ENCODE peak calls at places on chromosomes 6 and 20, in seven cellular contexts. One of them, this sample, is unnamed.
A peak's percentile ranks its signal among the peaks of the same experiment; 100 is the strongest.

GRCh38 chr6:160129886-160130615 is 8.4 kb downstream of the SLC22A1 start:
- DNase-seq in mucosa of descending colon: no peak
- DNase-seq in OCI-LY7: no peak
- DNase-seq in H7: no peak
- DNase-seq in colonic mucosa: no peak
- DNase-seq in naive thymus-derived CD4-positive, alpha-beta T cell: no peak
- DNase-seq in GM23248: no peak
- DNase-seq in this sample: no peak

GRCh38 chr20:3222635-3223600 is 13.6 kb downstream of the ITPA start:
- DNase-seq in mucosa of descending colon: no peak
- DNase-seq in OCI-LY7: peak; percentile 57
- DNase-seq in H7: peak; percentile 20
- DNase-seq in colonic mucosa: no peak
- DNase-seq in naive thymus-derived CD4-positive, alpha-beta T cell: peak; percentile 70
- DNase-seq in GM23248: no peak
- DNase-seq in this sample: no peak

GRCh38 chr6:78231002-78231401 is 578.2 kb downstream of the MEI4 start:
- DNase-seq in mucosa of descending colon: no peak
- DNase-seq in OCI-LY7: no peak
- DNase-seq in H7: no peak
- DNase-seq in colonic mucosa: no peak
- DNase-seq in naive thymus-derived CD4-positive, alpha-beta T cell: no peak
- DNase-seq in GM23248: no peak
- DNase-seq in this sample: no peak

GRCh38 chr6:111872521-111873177 is 603 bp downstream of the FYN start:
- DNase-seq in mucosa of descending colon: peak; percentile 64
- DNase-seq in OCI-LY7: peak; percentile 52
- DNase-seq in H7: peak; percentile 83
- DNase-seq in colonic mucosa: peak; percentile 42
- DNase-seq in naive thymus-derived CD4-positive, alpha-beta T cell: peak; percentile 54
- DNase-seq in GM23248: peak; percentile 67
- DNase-seq in this sample: no peak

GRCh38 chr20:51487076-51487475 is 55.4 kb downstream of the NFATC2 start:
- DNase-seq in mucosa of descending colon: no peak
- DNase-seq in OCI-LY7: no peak
- DNase-seq in H7: no peak
- DNase-seq in colonic mucosa: no peak
- DNase-seq in naive thymus-derived CD4-positive, alpha-beta T cell: no peak
- DNase-seq in GM23248: no peak
- DNase-seq in this sample: no peak

GRCh38 chr6:107115695-107116327 is 496 bp upstream of the BEND3 start:
- DNase-seq in mucosa of descending colon: peak; percentile 73
- DNase-seq in OCI-LY7: no peak
- DNase-seq in H7: peak; percentile 92
- DNase-seq in colonic mucosa: peak; percentile 71
- DNase-seq in naive thymus-derived CD4-positive, alpha-beta T cell: peak; percentile 28
- DNase-seq in GM23248: peak; percentile 67
- DNase-seq in this sample: no peak

GRCh38 chr6:5726976-5727718 is 279.6 kb downstream of the NRN1 start:
- DNase-seq in mucosa of descending colon: no peak
- DNase-seq in OCI-LY7: peak; percentile 52
- DNase-seq in H7: no peak
- DNase-seq in colonic mucosa: no peak
- DNase-seq in naive thymus-derived CD4-positive, alpha-beta T cell: no peak
- DNase-seq in GM23248: no peak
- DNase-seq in this sample: no peak

GRCh38 chr6:109449789-109450673 is 5.5 kb downstream of the MICAL1 start:
- DNase-seq in mucosa of descending colon: peak; percentile 76
- DNase-seq in OCI-LY7: peak; percentile 32
- DNase-seq in H7: peak; percentile 40
- DNase-seq in colonic mucosa: no peak
- DNase-seq in naive thymus-derived CD4-positive, alpha-beta T cell: peak; percentile 53
- DNase-seq in GM23248: no peak
- DNase-seq in this sample: no peak

GRCh38 chr6:111724505-111724904 is 118.8 kb upstream of the TRAF3IP2 start:
- DNase-seq in mucosa of descending colon: no peak
- DNase-seq in OCI-LY7: peak; percentile 88
- DNase-seq in H7: no peak
- DNase-seq in colonic mucosa: no peak
- DNase-seq in naive thymus-derived CD4-positive, alpha-beta T cell: peak; percentile 62
- DNase-seq in GM23248: no peak
- DNase-seq in this sample: no peak

GRCh38 chr6:169339731-169340314 is 86.2 kb upstream of the THBS2 start:
- DNase-seq in mucosa of descending colon: no peak
- DNase-seq in OCI-LY7: no peak
- DNase-seq in H7: no peak
- DNase-seq in colonic mucosa: no peak
- DNase-seq in naive thymus-derived CD4-positive, alpha-beta T cell: no peak
- DNase-seq in GM23248: no peak
- DNase-seq in this sample: no peak

GRCh38 chr6:145071836-145072235 is 663.5 kb downstream of the EPM2A start:
- DNase-seq in mucosa of descending colon: no peak
- DNase-seq in OCI-LY7: no peak
- DNase-seq in H7: no peak
- DNase-seq in colonic mucosa: no peak
- DNase-seq in naive thymus-derived CD4-positive, alpha-beta T cell: no peak
- DNase-seq in GM23248: peak; percentile 88
- DNase-seq in this sample: peak; percentile 73

GRCh38 chr20:38805958-38806854 is 709 bp downstream of the PPP1R16B start:
- DNase-seq in mucosa of descending colon: peak; percentile 63
- DNase-seq in OCI-LY7: peak; percentile 71
- DNase-seq in H7: peak; percentile 76
- DNase-seq in colonic mucosa: no peak
- DNase-seq in naive thymus-derived CD4-positive, alpha-beta T cell: peak; percentile 49
- DNase-seq in GM23248: peak; percentile 21
- DNase-seq in this sample: no peak

GRCh38 chr6:21610376-21610775 is 16.8 kb downstream of the SOX4 start:
- DNase-seq in mucosa of descending colon: no peak
- DNase-seq in OCI-LY7: peak; percentile 68
- DNase-seq in H7: no peak
- DNase-seq in colonic mucosa: no peak
- DNase-seq in naive thymus-derived CD4-positive, alpha-beta T cell: no peak
- DNase-seq in GM23248: no peak
- DNase-seq in this sample: no peak

GRCh38 chr6:145548941-145549652 is 186.2 kb downstream of the EPM2A start:
- DNase-seq in mucosa of descending colon: no peak
- DNase-seq in OCI-LY7: no peak
- DNase-seq in H7: no peak
- DNase-seq in colonic mucosa: no peak
- DNase-seq in naive thymus-derived CD4-positive, alpha-beta T cell: no peak
- DNase-seq in GM23248: no peak
- DNase-seq in this sample: no peak

GRCh38 chr6:16472349-16473069 is 234.1 kb downstream of the GMPR start:
- DNase-seq in mucosa of descending colon: no peak
- DNase-seq in OCI-LY7: no peak
- DNase-seq in H7: no peak
- DNase-seq in colonic mucosa: no peak
- DNase-seq in naive thymus-derived CD4-positive, alpha-beta T cell: no peak
- DNase-seq in GM23248: peak; percentile 47
- DNase-seq in this sample: no peak

GRCh38 chr6:158765509-158766068 is 53.6 kb downstream of the EZR start:
- DNase-seq in mucosa of descending colon: no peak
- DNase-seq in OCI-LY7: no peak
- DNase-seq in H7: peak; percentile 31
- DNase-seq in colonic mucosa: no peak
- DNase-seq in naive thymus-derived CD4-positive, alpha-beta T cell: no peak
- DNase-seq in GM23248: no peak
- DNase-seq in this sample: no peak

GRCh38 chr6:17352302-17352701 is 41.1 kb upstream of the CAP2 start:
- DNase-seq in mucosa of descending colon: no peak
- DNase-seq in OCI-LY7: no peak
- DNase-seq in H7: no peak
- DNase-seq in colonic mucosa: no peak
- DNase-seq in naive thymus-derived CD4-positive, alpha-beta T cell: no peak
- DNase-seq in GM23248: peak; percentile 21
- DNase-seq in this sample: no peak

DNA sequence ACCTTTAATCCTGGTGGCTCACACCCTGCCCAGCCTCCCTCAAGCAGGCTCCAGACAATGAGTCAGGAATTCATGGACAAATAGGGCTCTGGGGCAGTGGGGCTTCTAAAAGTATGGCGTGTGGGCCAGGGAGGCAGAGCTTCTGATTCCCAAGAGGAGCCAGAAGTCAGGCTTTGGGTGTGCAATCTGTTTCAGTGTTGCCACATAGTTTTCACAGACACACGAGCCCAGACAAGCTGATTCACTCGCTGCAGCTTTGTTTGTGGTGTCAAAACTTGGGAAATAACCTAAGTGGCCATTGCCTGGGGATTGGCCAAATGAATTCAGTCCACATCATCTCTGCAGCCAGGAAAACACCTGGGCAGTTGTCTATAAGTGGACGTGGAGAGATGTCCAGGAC is 9.2 kb downstream of the PEDS1 start:
- DNase-seq in mucosa of descending colon: no peak
- DNase-seq in OCI-LY7: no peak
- DNase-seq in H7: no peak
- DNase-seq in colonic mucosa: no peak
- DNase-seq in naive thymus-derived CD4-positive, alpha-beta T cell: no peak
- DNase-seq in GM23248: peak; percentile 99
- DNase-seq in this sample: peak; percentile 92
- H3K36me3 ChIP-seq in mucosa of descending colon: peaks cover 7% of the 10 kb centered on the region
- H3K36me3 ChIP-seq in OCI-LY7: peaks cover 25% of the 10 kb centered on the region
- H3K36me3 ChIP-seq in H7: peaks cover 20% of the 10 kb centered on the region
- H3K36me3 ChIP-seq in colonic mucosa: no peaks in the 10 kb centered on the region
- H3K36me3 ChIP-seq in naive thymus-derived CD4-positive, alpha-beta T cell: peaks cover 3% of the 10 kb centered on the region
- H3K36me3 ChIP-seq in GM23248: peaks cover 8% of the 10 kb centered on the region
- H3K36me3 ChIP-seq in this sample: peaks cover 30% of the 10 kb centered on the region

DNA sequence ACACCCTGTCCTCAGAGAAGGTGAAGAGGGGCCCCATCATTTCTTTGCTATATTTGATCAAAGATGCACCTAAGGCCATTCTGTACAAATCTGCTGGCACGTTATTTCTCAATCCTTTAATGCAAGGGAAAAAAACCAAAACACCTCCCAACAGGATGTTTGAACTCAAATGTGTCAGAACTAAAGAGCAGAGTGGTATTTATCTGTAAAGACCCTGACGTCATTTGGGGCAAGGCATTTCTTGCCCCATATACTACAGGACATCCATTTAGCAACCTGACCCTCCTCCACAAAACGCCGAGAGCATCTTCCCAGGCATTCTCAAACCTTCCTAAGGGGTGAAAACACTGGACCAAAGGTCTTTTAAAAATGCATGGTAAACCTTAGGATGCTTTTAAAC is 50.8 kb downstream of the ZMYND8 start:
- DNase-seq in mucosa of descending colon: no peak
- DNase-seq in OCI-LY7: no peak
- DNase-seq in H7: no peak
- DNase-seq in colonic mucosa: no peak
- DNase-seq in naive thymus-derived CD4-positive, alpha-beta T cell: no peak
- DNase-seq in GM23248: no peak
- DNase-seq in this sample: no peak
- H3K36me3 ChIP-seq in mucosa of descending colon: no peaks in the 10 kb centered on the region
- H3K36me3 ChIP-seq in OCI-LY7: peaks cover 98% of the 10 kb centered on the region
- H3K36me3 ChIP-seq in H7: peaks cover 7% of the 10 kb centered on the region
- H3K36me3 ChIP-seq in colonic mucosa: peaks cover 4% of the 10 kb centered on the region
- H3K36me3 ChIP-seq in naive thymus-derived CD4-positive, alpha-beta T cell: peaks cover 5% of the 10 kb centered on the region
- H3K36me3 ChIP-seq in GM23248: peaks cover 30% of the 10 kb centered on the region
- H3K36me3 ChIP-seq in this sample: peaks cover 4% of the 10 kb centered on the region

GRCh38 chr20:62147125-62147524 is 3.6 kb downstream of the SS18L1 start:
- DNase-seq in mucosa of descending colon: no peak
- DNase-seq in OCI-LY7: no peak
- DNase-seq in H7: no peak
- DNase-seq in colonic mucosa: no peak
- DNase-seq in naive thymus-derived CD4-positive, alpha-beta T cell: no peak
- DNase-seq in GM23248: no peak
- DNase-seq in this sample: no peak

GRCh38 chr20:62149532-62150235 is 6.1 kb downstream of the SS18L1 start:
- DNase-seq in mucosa of descending colon: no peak
- DNase-seq in OCI-LY7: no peak
- DNase-seq in H7: peak; percentile 76
- DNase-seq in colonic mucosa: no peak
- DNase-seq in naive thymus-derived CD4-positive, alpha-beta T cell: no peak
- DNase-seq in GM23248: no peak
- DNase-seq in this sample: no peak

GRCh38 chr20:62150236-62150575 is 6.6 kb downstream of the SS18L1 start:
- DNase-seq in mucosa of descending colon: no peak
- DNase-seq in OCI-LY7: no peak
- DNase-seq in H7: no peak
- DNase-seq in colonic mucosa: no peak
- DNase-seq in naive thymus-derived CD4-positive, alpha-beta T cell: no peak
- DNase-seq in GM23248: no peak
- DNase-seq in this sample: no peak

GRCh38 chr20:62147528-62147927 is 4.0 kb downstream of the SS18L1 start:
- DNase-seq in mucosa of descending colon: no peak
- DNase-seq in OCI-LY7: no peak
- DNase-seq in H7: no peak
- DNase-seq in colonic mucosa: no peak
- DNase-seq in naive thymus-derived CD4-positive, alpha-beta T cell: no peak
- DNase-seq in GM23248: no peak
- DNase-seq in this sample: no peak

DNA sequence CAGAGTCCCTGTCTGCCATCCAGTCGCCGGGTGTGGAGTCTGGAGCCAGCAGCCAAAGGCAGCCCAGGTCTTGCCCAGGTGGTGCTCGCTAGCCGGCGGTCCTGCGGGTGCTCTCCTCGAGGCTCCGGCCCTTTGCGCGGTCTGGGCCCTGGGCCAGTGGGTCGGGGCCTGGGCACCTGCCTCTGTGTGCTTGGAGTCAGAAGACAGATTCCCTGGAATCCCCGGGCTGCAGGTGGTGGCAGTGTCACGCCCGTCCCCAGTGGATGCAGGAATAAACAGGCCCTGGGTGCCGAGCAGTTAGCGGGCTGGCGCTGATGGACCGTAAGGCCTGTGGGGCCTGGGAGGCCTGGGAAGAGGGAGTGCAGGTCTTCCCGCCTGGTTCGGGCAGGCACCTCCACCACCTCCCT is 5.3 kb downstream of the SS18L1 start:
- DNase-seq in mucosa of descending colon: no peak
- DNase-seq in OCI-LY7: no peak
- DNase-seq in H7: no peak
- DNase-seq in colonic mucosa: no peak
- DNase-seq in naive thymus-derived CD4-positive, alpha-beta T cell: no peak
- DNase-seq in GM23248: no peak
- DNase-seq in this sample: no peak
- H3K36me3 ChIP-seq in mucosa of descending colon: no peaks in the 10 kb centered on the region
- H3K36me3 ChIP-seq in OCI-LY7: peaks cover 22% of the 10 kb centered on the region
- H3K36me3 ChIP-seq in H7: peaks cover 6% of the 10 kb centered on the region
- H3K36me3 ChIP-seq in colonic mucosa: no peaks in the 10 kb centered on the region
- H3K36me3 ChIP-seq in naive thymus-derived CD4-positive, alpha-beta T cell: no peaks in the 10 kb centered on the region
- H3K36me3 ChIP-seq in GM23248: no peaks in the 10 kb centered on the region
- H3K36me3 ChIP-seq in this sample: peaks cover 1% of the 10 kb centered on the region

GRCh38 chr6:136070815-136071214 is 179.3 kb downstream of the MTFR2 start:
- DNase-seq in mucosa of descending colon: no peak
- DNase-seq in OCI-LY7: no peak
- DNase-seq in H7: peak; percentile 11
- DNase-seq in colonic mucosa: no peak
- DNase-seq in naive thymus-derived CD4-positive, alpha-beta T cell: no peak
- DNase-seq in GM23248: no peak
- DNase-seq in this sample: no peak

GRCh38 chr6:136066005-136066404 is 184.1 kb downstream of the MTFR2 start:
- DNase-seq in mucosa of descending colon: no peak
- DNase-seq in OCI-LY7: no peak
- DNase-seq in H7: no peak
- DNase-seq in colonic mucosa: no peak
- DNase-seq in naive thymus-derived CD4-positive, alpha-beta T cell: no peak
- DNase-seq in GM23248: peak; percentile 37
- DNase-seq in this sample: no peak

GRCh38 chr6:136069119-136069518 is 181.0 kb downstream of the MTFR2 start:
- DNase-seq in mucosa of descending colon: no peak
- DNase-seq in OCI-LY7: no peak
- DNase-seq in H7: no peak
- DNase-seq in colonic mucosa: no peak
- DNase-seq in naive thymus-derived CD4-positive, alpha-beta T cell: no peak
- DNase-seq in GM23248: peak; percentile 84
- DNase-seq in this sample: no peak

GRCh38 chr6:136063095-136063494 is 187.0 kb downstream of the MTFR2 start:
- DNase-seq in mucosa of descending colon: no peak
- DNase-seq in OCI-LY7: no peak
- DNase-seq in H7: no peak
- DNase-seq in colonic mucosa: no peak
- DNase-seq in naive thymus-derived CD4-positive, alpha-beta T cell: no peak
- DNase-seq in GM23248: no peak
- DNase-seq in this sample: no peak

GRCh38 chr6:136067731-136068341 is 182.3 kb downstream of the MTFR2 start:
- DNase-seq in mucosa of descending colon: no peak
- DNase-seq in OCI-LY7: no peak
- DNase-seq in H7: peak; percentile 32
- DNase-seq in colonic mucosa: no peak
- DNase-seq in naive thymus-derived CD4-positive, alpha-beta T cell: no peak
- DNase-seq in GM23248: peak; percentile 24
- DNase-seq in this sample: no peak
- H3K36me3 ChIP-seq in mucosa of descending colon: no peaks in the 10 kb centered on the region
- H3K36me3 ChIP-seq in OCI-LY7: no peaks in the 10 kb centered on the region
- H3K36me3 ChIP-seq in H7: no peaks in the 10 kb centered on the region
- H3K36me3 ChIP-seq in colonic mucosa: no peaks in the 10 kb centered on the region
- H3K36me3 ChIP-seq in naive thymus-derived CD4-positive, alpha-beta T cell: no peaks in the 10 kb centered on the region
- H3K36me3 ChIP-seq in GM23248: no peaks in the 10 kb centered on the region
- H3K36me3 ChIP-seq in this sample: no peaks in the 10 kb centered on the region

This sample was measured in BJ.